ENCODE peak calls at places on chromosomes 6 and 20, in seven cellular contexts. W is GM23338; N is CD4-positive, alpha-beta T cell; G is RWPE1; Z is B cell; B is neural crest cell; J is AG10803. C is an unnamed sample.

GRCh38 chr6:16295060-16295459 is 56.7 kb downstream of the GMPR start:
- DNase-seq in B (no peak), J (no peak), G (no peak), Z (no peak), W (no peak), N (no peak), C (no peak)

GRCh38 chr6:31007694-31008093 is 2.6 kb upstream of the MUC22 start:
- DNase-seq in J (peak), Z (no peak), N (no peak), G (peak), W (no peak), B (no peak), C (no peak)

GRCh38 chr6:98827295-98828159 is 6.8 kb upstream of the POU3F2 start:
- DNase-seq in N (no peak), B (peak), Z (no peak), J (no peak), G (no peak), W (peak), C (no peak)

GRCh38 chr6:97668716-97669115 is 385.7 kb upstream of the MMS22L start:
- DNase-seq in B (peak), G (no peak), W (peak), N (no peak), J (no peak), Z (no peak), C (no peak)

GRCh38 chr6:135182120-135182992 is 1.2 kb downstream of the MYB start:
- DNase-seq in B (peak), W (peak), Z (no peak), N (peak), G (no peak), J (no peak), C (peak)

GRCh38 chr20:43844778-43845614 is 69.7 kb upstream of the TOX2 start:
- DNase-seq in B (no peak), Z (no peak), G (peak), W (no peak), N (no peak), J (peak), C (no peak)

GRCh38 chr6:78611097-78611625 is 256.2 kb upstream of the IRAK1BP1 start:
- DNase-seq in N (no peak), Z (no peak), B (no peak), G (no peak), W (peak), J (no peak), C (no peak)

GRCh38 chr6:221531-222349 is 70.5 kb upstream of the DUSP22 start:
- DNase-seq in J (peak), G (no peak), Z (no peak), N (no peak), B (no peak), W (no peak), C (no peak)

GRCh38 chr20:17841751-17842191 is 126.8 kb downstream of the SNX5 start:
- DNase-seq in W (no peak), B (no peak), N (no peak), G (no peak), Z (no peak), J (peak), C (no peak)

DNA sequence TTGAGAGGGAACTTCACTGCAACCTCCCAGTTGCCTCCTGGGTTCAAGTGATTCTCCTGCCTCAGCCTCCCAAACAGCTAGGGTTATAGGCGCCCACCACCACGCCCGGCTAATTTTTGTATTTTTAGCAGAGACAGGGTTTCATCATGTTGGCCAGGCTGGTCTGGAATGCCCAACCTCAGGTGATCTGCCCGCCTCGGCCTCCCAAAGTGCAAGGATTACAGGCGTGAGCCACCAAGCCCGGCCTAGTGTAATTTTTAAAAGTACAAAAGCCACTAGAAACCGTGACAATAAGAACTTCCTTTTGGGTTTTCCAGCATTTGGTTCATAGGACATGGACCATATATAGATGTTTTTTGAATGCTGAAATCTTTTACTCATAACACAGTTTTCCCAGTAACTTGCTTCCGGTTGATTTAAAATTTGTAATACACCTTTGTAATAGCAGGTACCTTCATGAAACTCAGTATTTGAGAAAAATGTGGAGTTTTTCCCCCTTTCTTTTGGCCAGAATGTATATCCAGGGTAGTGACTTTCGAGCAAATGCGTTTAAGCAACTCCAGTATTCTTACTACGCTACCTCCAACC is 477 bp downstream of the PXT1 start:
- DNase-seq in G (no peak), Z (no peak), N (no peak), J (no peak), B (no peak), W (no peak), C (no peak)
- TF ChIP-seq CTCF in G (no peak), Z (no peak), N (no peak), J (no peak), B (no peak), W (no peak), C (no peak)

GRCh38 chr6:152078804-152079203 is 271.3 kb downstream of the ESR1 start:
- DNase-seq in B (no peak), J (no peak), Z (no peak), N (no peak), W (peak), G (no peak), C (no peak)
- TF ChIP-seq CTCF in B (no peak), J (no peak), Z (no peak), N (no peak), W (peak), G (no peak), C (no peak)

GRCh38 chr20:4449977-4450715 is 271.6 kb upstream of the PRND start:
- DNase-seq in Z (no peak), G (no peak), B (no peak), N (no peak), J (peak), W (peak), C (no peak)
- TF ChIP-seq CTCF in Z (no peak), G (no peak), B (peak), N (no peak), J (peak), W (no peak), C (no peak)

GRCh38 chr6:23176883-23177282 is 607.5 kb downstream of the HDGFL1 start:
- DNase-seq in W (peak), Z (no peak), G (no peak), J (no peak), N (no peak), B (no peak), C (no peak)
- TF ChIP-seq CTCF in W (peak), Z (no peak), G (no peak), J (no peak), N (no peak), B (no peak), C (no peak)

GRCh38 chr20:25705830-25706351 is 9.2 kb upstream of the ZNF337 start:
- DNase-seq in Z (no peak), B (no peak), W (no peak), G (no peak), J (no peak), N (no peak), C (no peak)

GRCh38 chr20:25707695-25708094 is 11.0 kb upstream of the ZNF337 start:
- DNase-seq in B (no peak), Z (no peak), G (no peak), N (no peak), J (no peak), W (no peak), C (no peak)

GRCh38 chr20:25706793-25707192 is 10.1 kb upstream of the ZNF337 start:
- DNase-seq in J (no peak), N (peak), Z (no peak), G (no peak), B (no peak), W (no peak), C (no peak)
- TF ChIP-seq CTCF in J (no peak), N (no peak), Z (no peak), G (no peak), B (no peak), W (no peak), C (no peak)

GRCh38 chr20:63815869-63816268 is 15.2 kb downstream of the ZBTB46 start:
- DNase-seq in Z (no peak), B (no peak), G (no peak), N (no peak), J (no peak), W (no peak), C (no peak)
- TF ChIP-seq CTCF in Z (no peak), B (no peak), G (no peak), N (no peak), J (no peak), W (no peak), C (no peak)